ENCODE peak calls at places on chromosomes 16 and 17, in nine cellular contexts. O is effector memory CD4-positive, alpha-beta T cell; H is SK-N-SH; R is CD8-positive, alpha-beta T cell; M is lower lobe of right lung; G is Peyer's patch; C is endothelial cell of umbilical vein; V is spleen; F is small intestine. U is an unnamed sample.

GRCh38 chr16:69796285-69797118 is 34.4 kb downstream of the WWP2 start:
- DNase-seq in O (no peak), H (peak; percentile 66), R (no peak), M (no peak), G (no peak), C (peak; percentile 71), V (no peak), F (peak; percentile 77), U (no peak)

GRCh38 chr17:64084940-64085649 is 44.8 kb downstream of the ERN1 start:
- DNase-seq in O (no peak), H (no peak), R (no peak), M (no peak), G (no peak), C (no peak), V (no peak), F (no peak), U (no peak)

GRCh38 chr17:76268015-76268749 is 3.0 kb downstream of the UBALD2 start:
- DNase-seq in O (peak; percentile 61), H (peak; percentile 39), R (peak; percentile 85), M (peak; percentile 88), G (peak; percentile 90), C (peak; percentile 69), V (peak; percentile 95), F (peak; percentile 78), U (no peak)

GRCh38 chr16:1984347-1985225 is 593 bp downstream of the GFER start:
- DNase-seq in O (no peak), H (no peak), R (no peak), M (no peak), G (peak; percentile 30), C (no peak), V (no peak), F (peak; percentile 78), U (no peak)

GRCh38 chr16:3637371-3637923 is 17.0 kb upstream of the DNASE1 start:
- DNase-seq in O (no peak), H (peak; percentile 29), R (peak; percentile 39), M (no peak), G (peak; percentile 39), C (peak; percentile 59), V (peak; percentile 54), F (peak; percentile 88), U (no peak)

GRCh38 chr17:55641559-55642160 is 81.0 kb downstream of the TMEM100 start:
- DNase-seq in O (no peak), H (peak; percentile 49), R (no peak), M (peak; percentile 68), G (peak; percentile 41), C (peak; percentile 77), V (peak; percentile 77), F (peak; percentile 35), U (no peak)

GRCh38 chr17:17822189-17822978 is 14.4 kb downstream of the SREBF1 start:
- DNase-seq in O (no peak), H (no peak), R (no peak), M (no peak), G (no peak), C (no peak), V (no peak), F (no peak), U (no peak)

GRCh38 chr16:2586901-2587480 is 49.2 kb downstream of the PDPK1 start:
- DNase-seq in O (no peak), H (no peak), R (no peak), M (peak; percentile 42), G (no peak), C (no peak), V (peak; percentile 53), F (no peak), U (no peak)

GRCh38 chr17:63645775-63646491 is 23.7 kb downstream of the MAP3K3 start:
- DNase-seq in O (no peak), H (no peak), R (no peak), M (no peak), G (no peak), C (no peak), V (no peak), F (no peak), U (no peak)

DNA sequence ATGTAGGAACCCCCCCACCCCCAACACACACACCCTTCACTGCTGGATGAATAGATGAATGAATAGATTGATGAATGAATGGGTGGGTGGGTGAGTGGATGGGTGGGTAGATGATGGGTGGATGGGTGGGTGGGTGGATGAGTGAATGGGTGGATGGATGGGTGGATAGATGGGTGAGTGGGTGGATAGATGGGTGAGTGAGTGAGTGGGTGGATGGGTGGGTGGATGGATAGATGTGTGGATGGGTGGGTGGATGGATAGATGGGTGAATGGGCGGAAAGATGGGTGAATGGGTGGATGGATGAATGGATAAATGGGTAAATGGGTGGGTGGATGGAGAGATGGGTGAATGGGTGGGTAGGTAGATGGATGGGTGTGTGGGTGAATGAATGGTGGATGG is 2.6 kb upstream of the CBFA2T3 start:
- DNase-seq in O (no peak), H (no peak), R (no peak), M (no peak), G (no peak), C (no peak), V (no peak), F (no peak), U (no peak)
- H3K4me3 ChIP-seq in O (no peak overlapping the region), H (no peak overlapping the region), R (no peak overlapping the region), M (no peak overlapping the region), G (no peak overlapping the region), C (no peak overlapping the region), V (no peak overlapping the region), F (no peak overlapping the region), U (no peak overlapping the region)

GRCh38 chr17:38509772-38510423 is 81.6 kb downstream of the ARHGAP23 start:
- DNase-seq in O (no peak), H (no peak), R (no peak), M (no peak), G (no peak), C (peak; percentile 30), V (no peak), F (no peak), U (no peak)
- H3K27ac ChIP-seq in O (no peak overlapping the region), H (no peak overlapping the region), R (no peak overlapping the region), M (no peak overlapping the region), G (no peak overlapping the region), C (peak overlapping the region; percentile 10), V (no peak overlapping the region), F (no peak overlapping the region), U (no peak overlapping the region)

GRCh38 chr16:9689597-9689996 is 492.6 kb downstream of the GRIN2A start:
- DNase-seq in O (no peak), H (no peak), R (no peak), M (no peak), G (no peak), C (no peak), V (no peak), F (no peak), U (no peak)

DNA sequence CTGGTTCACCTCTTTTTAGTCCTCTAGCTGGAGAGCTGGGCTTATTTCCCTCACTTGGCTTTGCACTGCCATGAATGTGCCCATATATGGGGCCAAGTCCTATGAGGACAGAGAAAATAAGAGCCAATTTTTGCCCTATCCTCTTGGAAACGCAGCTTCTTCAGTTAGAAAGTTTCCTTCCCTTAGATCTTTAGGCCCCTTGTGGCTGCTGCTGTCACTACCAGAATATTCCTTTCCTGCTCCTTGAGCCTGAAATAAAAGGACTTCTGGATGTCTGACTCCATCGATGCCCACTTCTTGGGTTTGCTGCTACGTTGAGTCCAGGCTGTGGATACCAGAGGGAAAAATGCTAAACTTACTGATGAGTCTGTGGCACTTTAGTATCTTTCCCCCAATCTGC is 487.1 kb downstream of the GRIN2A start:
- DNase-seq in O (no peak), H (no peak), R (no peak), M (no peak), G (no peak), C (no peak), V (no peak), F (no peak), U (no peak)
- H3K27me3 ChIP-seq in O (no peaks in the 10 kb centered on the region), H (no peaks in the 10 kb centered on the region), R (no peaks in the 10 kb centered on the region), M (no peaks in the 10 kb centered on the region), G (no peaks in the 10 kb centered on the region), C (no peaks in the 10 kb centered on the region), V (peaks cover 7% of the 10 kb centered on the region), F (no peaks in the 10 kb centered on the region), U (no peaks in the 10 kb centered on the region)

GRCh38 chr17:8377422-8377821 is 918 bp upstream of the KRABD2 start:
- DNase-seq in O (no peak), H (no peak), R (no peak), M (no peak), G (no peak), C (no peak), V (no peak), F (no peak), U (no peak)

GRCh38 chr17:8382880-8383142 is 182 bp downstream of the RPL26 start:
- DNase-seq in O (no peak), H (no peak), R (no peak), M (no peak), G (no peak), C (no peak), V (no peak), F (no peak), U (no peak)

GRCh38 chr17:8382052-8382879 is 727 bp downstream of the RPL26 start:
- DNase-seq in O (no peak), H (no peak), R (no peak), M (no peak), G (no peak), C (peak; percentile 51), V (no peak), F (no peak), U (no peak)

GRCh38 chr17:8383143-8383974 is at the start of gene RPL26:
- DNase-seq in O (peak; percentile 88), H (peak; percentile 94), R (peak; percentile 97), M (peak; percentile 96), G (peak; percentile 96), C (peak; percentile 98), V (peak; percentile 98), F (peak; percentile 99), U (peak; percentile 96)

GRCh38 chr17:8380049-8380448 is 2.9 kb downstream of the RPL26 start:
- DNase-seq in O (no peak), H (no peak), R (no peak), M (no peak), G (no peak), C (no peak), V (no peak), F (no peak), U (no peak)
- H3K4me3 ChIP-seq in O (no peak overlapping the region), H (peak overlapping the region; percentile 87), R (no peak overlapping the region), M (no peak overlapping the region), G (no peak overlapping the region), C (no peak overlapping the region), V (no peak overlapping the region), F (no peak overlapping the region), U (no peak overlapping the region)

U was measured in vagina.